ENCODE peak calls at places on chromosomes 16 and 17, in seven cellular contexts. D is frontal cortex; Y is naive thymus-derived CD8-positive, alpha-beta T cell; Q is prostate gland; J is dorsolateral prefrontal cortex; L is SK-N-DZ; G is stimulated activated CD4-positive, alpha-beta T cell treated with anti-CD3 and anti-CD28 coated beads, Interleukin-1b, Interleukin-23, amount 100 ng/mL, for 24 hours. H is an unnamed sample.
A peak's percentile ranks its signal among the peaks of the same experiment; 100 is the strongest.

GRCh38 chr17:73723317-73723716 is 79.1 kb upstream of the SDK2 start:
- DNase-seq in L (no peak), Y (no peak), Q (no peak), G (no peak), J (no peak), D (no peak), H (no peak)

GRCh38 chr16:324451-325334 is 27.8 kb downstream of the AXIN1 start:
- DNase-seq in Q (no peak), G (peak; percentile 32), Y (peak; percentile 78), J (no peak), L (no peak), D (no peak), H (no peak)

GRCh38 chr17:81941484-81942166 is 4.5 kb upstream of the PYCR1 start:
- DNase-seq in G (no peak), Q (no peak), J (peak; percentile 51), L (no peak), Y (no peak), D (peak; percentile 55), H (no peak)

GRCh38 chr17:6753006-6753445 is 2.8 kb upstream of the XAF1 start:
- DNase-seq in G (peak; percentile 17), L (no peak), Q (no peak), D (peak; percentile 41), J (peak; percentile 17), Y (peak; percentile 25), H (no peak)

GRCh38 chr17:38783227-38783626 is 16.1 kb downstream of the PIP4K2B start:
- DNase-seq in L (no peak), Y (no peak), G (no peak), J (no peak), D (no peak), Q (no peak), H (no peak)

GRCh38 chr17:79045830-79046500 is 22.0 kb downstream of the C1QTNF1 start:
- DNase-seq in D (peak; percentile 87), Y (peak; percentile 52), Q (peak; percentile 68), J (peak; percentile 70), L (peak; percentile 80), G (peak; percentile 30), H (peak; percentile 81)

GRCh38 chr17:29115435-29115834 is 64.8 kb downstream of the MYO18A start:
- DNase-seq in J (no peak), Y (no peak), G (no peak), D (no peak), Q (no peak), L (no peak), H (no peak)

GRCh38 chr16:53090591-53091507 is 36.1 kb downstream of the CHD9 start:
- DNase-seq in D (peak; percentile 69), J (peak; percentile 84), L (no peak), Q (peak; percentile 93), Y (no peak), G (no peak), H (peak; percentile 94)

GRCh38 chr17:47959825-47960655 is 2.4 kb upstream of the PRR15L start:
- DNase-seq in G (no peak), J (no peak), D (no peak), Y (no peak), Q (no peak), L (no peak), H (no peak)

GRCh38 chr16:878071-878784 is 77.7 kb upstream of the GNG13 start:
- DNase-seq in Q (no peak), J (no peak), Y (peak; percentile 5), D (no peak), L (no peak), G (peak; percentile 11), H (no peak)

GRCh38 chr16:28258571-28258970 is 33.8 kb upstream of the SBK1 start:
- DNase-seq in G (no peak), J (peak; percentile 54), D (peak; percentile 54), Q (no peak), L (no peak), Y (no peak), H (no peak)

GRCh38 chr17:51029568-51030463 is 90.9 kb downstream of the SPAG9 start:
- DNase-seq in J (no peak), L (no peak), Y (no peak), Q (no peak), D (no peak), G (no peak), H (no peak)

GRCh38 chr17:556431-556995 is 158.1 kb downstream of the VPS53 start:
- DNase-seq in G (no peak), J (no peak), Y (no peak), Q (no peak), L (no peak), D (no peak), H (no peak)

GRCh38 chr16:10961231-10961630 is 16.9 kb downstream of the CLEC16A start:
- DNase-seq in G (no peak), J (no peak), L (no peak), Q (no peak), Y (no peak), D (no peak), H (no peak)

GRCh38 chr17:57906910-57907309 is 48.3 kb downstream of the CUEDC1 start:
- DNase-seq in G (no peak), L (no peak), J (peak; percentile 89), Q (no peak), D (no peak), Y (no peak), H (no peak)

GRCh38 chr16:47037396-47037745 is 63.9 kb upstream of the DNAJA2 start:
- DNase-seq in Y (peak; percentile 16), L (peak; percentile 50), G (peak; percentile 25), J (no peak), Q (no peak), D (peak; percentile 63), H (peak; percentile 52)

GRCh38 chr16:77955127-77955526 is 67.2 kb upstream of the CLEC3A start:
- DNase-seq in G (no peak), L (no peak), Y (no peak), J (no peak), D (no peak), Q (no peak), H (no peak)

GRCh38 chr16:67236551-67237395 is 9.8 kb downstream of the TMEM208 start:
- DNase-seq in J (no peak), Q (no peak), L (peak; percentile 38), Y (peak; percentile 64), G (peak; percentile 75), D (peak; percentile 61), H (no peak)

GRCh38 chr17:81299846-81300585 is 4.9 kb upstream of the SLC38A10 start:
- DNase-seq in J (no peak), Y (no peak), L (no peak), G (no peak), Q (no peak), D (no peak), H (no peak)

GRCh38 chr16:11914759-11915643 is 755 bp downstream of the GSPT1 start:
- DNase-seq in Q (peak; percentile 15), L (no peak), G (peak; percentile 19), J (peak; percentile 39), D (peak; percentile 52), Y (peak; percentile 31), H (no peak)

GRCh38 chr17:17401271-17401781 is 75.5 kb upstream of the MED9 start:
- DNase-seq in G (no peak), L (no peak), Y (no peak), D (no peak), Q (no peak), J (no peak), H (no peak)

GRCh38 chr16:57577691-57578224 is 35.3 kb downstream of the ADGRG5 start:
- DNase-seq in J (no peak), Q (no peak), L (no peak), D (no peak), Y (peak; percentile 7), G (no peak), H (no peak)

GRCh38 chr17:82247856-82248671 is 19.2 kb downstream of the SLC16A3 start:
- DNase-seq in G (no peak), Q (no peak), D (no peak), Y (no peak), L (no peak), J (no peak), H (no peak)

GRCh38 chr17:82055965-82056728 is 4.4 kb downstream of the GPS1 start:
- DNase-seq in Q (no peak), J (no peak), Y (no peak), G (no peak), L (no peak), D (no peak), H (no peak)

GRCh38 chr17:82489851-82490511 is 29.6 kb upstream of the FOXK2 start:
- DNase-seq in J (no peak), D (no peak), Q (no peak), Y (no peak), L (no peak), G (no peak), H (no peak)

GRCh38 chr16:381788-382717 is at the start of gene PGAP6:
- DNase-seq in D (peak; percentile 97), Q (peak; percentile 67), G (peak; percentile 57), Y (peak; percentile 75), J (peak; percentile 62), L (no peak), H (no peak)

GRCh38 chr16:54774768-54775167 is 155.9 kb upstream of the IRX5 start:
- DNase-seq in G (no peak), L (no peak), J (no peak), Q (no peak), D (no peak), Y (no peak), H (no peak)

GRCh38 chr17:39739020-39739884 is 1.5 kb downstream of the GRB7 start:
- DNase-seq in Y (no peak), D (no peak), Q (peak; percentile 89), J (no peak), L (no peak), G (no peak), H (peak; percentile 83)

GRCh38 chr17:73986641-73987177 is 216.8 kb upstream of the RPL38 start:
- DNase-seq in J (no peak), D (no peak), L (no peak), Y (no peak), Q (no peak), G (no peak), H (no peak)

GRCh38 chr16:58451945-58452401 is 48.0 kb upstream of the NDRG4 start:
- DNase-seq in Y (no peak), Q (no peak), J (no peak), L (peak; percentile 58), D (no peak), G (no peak), H (no peak)

GRCh38 chr16:2518823-2519710 is 1.1 kb upstream of the AMDHD2 start:
- DNase-seq in J (no peak), G (no peak), D (no peak), L (no peak), Q (no peak), Y (no peak), H (peak; percentile 54)

GRCh38 chr17:869567-870530 is 87.7 kb downstream of the MRM3 start:
- DNase-seq in D (no peak), Q (peak; percentile 55), G (no peak), J (no peak), Y (no peak), L (no peak), H (peak; percentile 59)

GRCh38 chr16:2341456-2342447 is 1.2 kb upstream of the ABCA3 start:
- DNase-seq in Y (no peak), Q (no peak), J (no peak), G (no peak), D (no peak), L (no peak), H (no peak)

GRCh38 chr17:57672205-57672632 is 72.9 kb downstream of the CCDC182 start:
- DNase-seq in G (no peak), J (no peak), Q (peak; percentile 21), D (no peak), L (no peak), Y (peak; percentile 43), H (no peak)

GRCh38 chr16:13021996-13022395 is 120.6 kb downstream of the SHISA9 start:
- DNase-seq in Q (no peak), J (no peak), L (no peak), D (no peak), Y (no peak), G (no peak), H (no peak)

GRCh38 chr17:12665263-12666210 is at the start of gene MYOCD:
- DNase-seq in J (no peak), G (no peak), L (peak; percentile 44), Q (no peak), Y (no peak), D (peak; percentile 48), H (peak; percentile 52)

GRCh38 chr17:81341347-81342061 is 46.4 kb upstream of the SLC38A10 start:
- DNase-seq in G (no peak), Q (no peak), J (no peak), Y (no peak), L (no peak), D (no peak), H (peak; percentile 47)

GRCh38 chr17:6670571-6670970 is 19.0 kb downstream of the C17orf100 start:
- DNase-seq in G (no peak), Q (no peak), Y (no peak), J (no peak), D (no peak), L (no peak), H (no peak)

H was measured in ureter.